ENCODE peak calls at places on chromosomes 3 and 15, in five cellular contexts. One of them, this sample, is unnamed.

GRCh38 chr15:66154581-66154980 is 99.0 kb downstream of the MEGF11 start:
- DNase-seq in transverse colon: no peak
- DNase-seq in GOT3: no peak
- DNase-seq in T follicular helper cell: no peak
- DNase-seq in GM03348: no peak
- DNase-seq in this sample: no peak

GRCh38 chr15:91278956-91279355 is 178.9 kb downstream of the SV2B start:
- DNase-seq in GOT3: no peak
- DNase-seq in transverse colon: no peak
- DNase-seq in GM03348: no peak
- DNase-seq in T follicular helper cell: no peak
- DNase-seq in this sample: no peak

GRCh38 chr15:67403428-67403827 is 117.5 kb upstream of the C15orf61 start:
- DNase-seq in T follicular helper cell: no peak
- DNase-seq in transverse colon: no peak
- DNase-seq in GOT3: no peak
- DNase-seq in GM03348: no peak
- DNase-seq in this sample: no peak

GRCh38 chr3:23111286-23111685 is 91.8 kb upstream of the UBE2E2 start:
- DNase-seq in transverse colon: no peak
- DNase-seq in GM03348: no peak
- DNase-seq in T follicular helper cell: no peak
- DNase-seq in GOT3: no peak
- DNase-seq in this sample: no peak

GRCh38 chr3:17982211-17982880 is 239.9 kb upstream of the TBC1D5 start:
- DNase-seq in transverse colon: no peak
- DNase-seq in GM03348: no peak
- DNase-seq in T follicular helper cell: no peak
- DNase-seq in GOT3: no peak
- DNase-seq in this sample: no peak

GRCh38 chr15:45943255-45943654 is 308.4 kb downstream of the SQOR start:
- DNase-seq in GOT3: no peak
- DNase-seq in transverse colon: no peak
- DNase-seq in T follicular helper cell: no peak
- DNase-seq in GM03348: no peak
- DNase-seq in this sample: no peak

GRCh38 chr3:101633186-101633585 is 43.7 kb downstream of the ZBTB11 start:
- DNase-seq in transverse colon: no peak
- DNase-seq in GOT3: no peak
- DNase-seq in T follicular helper cell: no peak
- DNase-seq in GM03348: no peak
- DNase-seq in this sample: no peak

GRCh38 chr3:172561894-172562664 is 38.8 kb upstream of the TNFSF10 start:
- DNase-seq in GM03348: no peak
- DNase-seq in GOT3: no peak
- DNase-seq in T follicular helper cell: no peak
- DNase-seq in transverse colon: peak; percentile 54
- DNase-seq in this sample: peak; percentile 63

GRCh38 chr3:147915057-147915456 is 505.9 kb downstream of the ZIC1 start:
- DNase-seq in T follicular helper cell: no peak
- DNase-seq in GOT3: no peak
- DNase-seq in GM03348: peak; percentile 27
- DNase-seq in transverse colon: no peak
- DNase-seq in this sample: no peak

GRCh38 chr15:63381301-63382192 is at the start of gene CA12:
- DNase-seq in GM03348: peak; percentile 59
- DNase-seq in T follicular helper cell: no peak
- DNase-seq in GOT3: no peak
- DNase-seq in transverse colon: peak; percentile 77
- DNase-seq in this sample: peak; percentile 81

GRCh38 chr3:183478501-183478900 is 50.1 kb upstream of the MCF2L2 start:
- DNase-seq in transverse colon: no peak
- DNase-seq in T follicular helper cell: no peak
- DNase-seq in GM03348: no peak
- DNase-seq in GOT3: no peak
- DNase-seq in this sample: no peak

GRCh38 chr3:49607105-49607591 is 52.9 kb downstream of the BSN start:
- DNase-seq in GOT3: no peak
- DNase-seq in transverse colon: no peak
- DNase-seq in GM03348: no peak
- DNase-seq in T follicular helper cell: no peak
- DNase-seq in this sample: no peak

GRCh38 chr15:67183443-67184169 is 70.9 kb downstream of the AAGAB start:
- DNase-seq in T follicular helper cell: no peak
- DNase-seq in GOT3: no peak
- DNase-seq in GM03348: peak; percentile 84
- DNase-seq in transverse colon: no peak
- DNase-seq in this sample: no peak

GRCh38 chr3:149934524-149934923 is 36.2 kb downstream of the PFN2 start:
- DNase-seq in transverse colon: no peak
- DNase-seq in GOT3: no peak
- DNase-seq in GM03348: peak; percentile 54
- DNase-seq in T follicular helper cell: no peak
- DNase-seq in this sample: no peak

GRCh38 chr3:123396171-123397049 is 52.5 kb downstream of the ADCY5 start:
- DNase-seq in T follicular helper cell: no peak
- DNase-seq in transverse colon: no peak
- DNase-seq in GOT3: no peak
- DNase-seq in GM03348: no peak
- DNase-seq in this sample: peak; percentile 7

GRCh38 chr3:146498002-146498736 is 28.8 kb upstream of the PLSCR2 start:
- DNase-seq in transverse colon: no peak
- DNase-seq in GM03348: no peak
- DNase-seq in T follicular helper cell: no peak
- DNase-seq in GOT3: no peak
- DNase-seq in this sample: no peak

GRCh38 chr3:131733086-131733841 is 230.5 kb upstream of the MRPL3 start:
- DNase-seq in GM03348: no peak
- DNase-seq in T follicular helper cell: no peak
- DNase-seq in transverse colon: no peak
- DNase-seq in GOT3: no peak
- DNase-seq in this sample: no peak

GRCh38 chr15:68278345-68279217 is 1.0 kb downstream of the FEM1B start:
- DNase-seq in GM03348: no peak
- DNase-seq in transverse colon: no peak
- DNase-seq in T follicular helper cell: no peak
- DNase-seq in GOT3: no peak
- DNase-seq in this sample: no peak

GRCh38 chr3:12629560-12629959 is 34.4 kb downstream of the RAF1 start:
- DNase-seq in GM03348: peak; percentile 44
- DNase-seq in GOT3: no peak
- DNase-seq in transverse colon: no peak
- DNase-seq in T follicular helper cell: no peak
- DNase-seq in this sample: peak; percentile 23

GRCh38 chr3:112087746-112088145 is 1.6 kb downstream of the C3orf52 start:
- DNase-seq in T follicular helper cell: no peak
- DNase-seq in GOT3: no peak
- DNase-seq in GM03348: no peak
- DNase-seq in transverse colon: no peak
- DNase-seq in this sample: no peak

GRCh38 chr3:154310840-154311239 is 13.4 kb downstream of the DHX36 start:
- DNase-seq in transverse colon: no peak
- DNase-seq in T follicular helper cell: no peak
- DNase-seq in GOT3: no peak
- DNase-seq in GM03348: peak; percentile 21
- DNase-seq in this sample: no peak

GRCh38 chr15:88950600-88951160 is 37.5 kb upstream of the MFGE8 start:
- DNase-seq in GOT3: no peak
- DNase-seq in GM03348: no peak
- DNase-seq in transverse colon: no peak
- DNase-seq in T follicular helper cell: no peak
- DNase-seq in this sample: no peak

GRCh38 chr3:124383051-124383450 is 347.2 kb upstream of the UMPS start:
- DNase-seq in transverse colon: no peak
- DNase-seq in T follicular helper cell: no peak
- DNase-seq in GOT3: no peak
- DNase-seq in GM03348: no peak
- DNase-seq in this sample: no peak

GRCh38 chr15:79595995-79596622 is 164.0 kb downstream of the MINAR1 start:
- DNase-seq in transverse colon: peak; percentile 47
- DNase-seq in GOT3: peak; percentile 19
- DNase-seq in T follicular helper cell: peak; percentile 1
- DNase-seq in GM03348: peak; percentile 81
- DNase-seq in this sample: no peak

GRCh38 chr3:143439785-143440184 is 320.2 kb downstream of the CHST2 start:
- DNase-seq in transverse colon: no peak
- DNase-seq in GOT3: no peak
- DNase-seq in GM03348: no peak
- DNase-seq in T follicular helper cell: no peak
- DNase-seq in this sample: no peak

GRCh38 chr3:177772908-177773557 is 575.8 kb upstream of the TBL1XR1 start:
- DNase-seq in GM03348: no peak
- DNase-seq in transverse colon: no peak
- DNase-seq in GOT3: no peak
- DNase-seq in T follicular helper cell: no peak
- DNase-seq in this sample: no peak

GRCh38 chr15:53976844-53977392 is 1.3 kb upstream of the UNC13C start:
- DNase-seq in GM03348: no peak
- DNase-seq in transverse colon: no peak
- DNase-seq in GOT3: no peak
- DNase-seq in T follicular helper cell: no peak
- DNase-seq in this sample: peak; percentile 19

GRCh38 chr3:196735751-196736150 is 3.9 kb upstream of the PAK2 start:
- DNase-seq in transverse colon: no peak
- DNase-seq in GM03348: no peak
- DNase-seq in GOT3: no peak
- DNase-seq in T follicular helper cell: no peak
- DNase-seq in this sample: no peak